ENCODE peak calls at places on chromosomes 4 and X, in six cellular contexts. A, X, R, H, Y and W are unnamed samples.

GRCh38 chrX:111372065-111372464 is 39.9 kb downstream of the DCX start:
- DNase-seq in R (no peak), H (no peak), A (no peak), X (no peak), Y (no peak), W (no peak)

GRCh38 chr4:156729416-156729815 is 242.2 kb downstream of the PDGFC start:
- DNase-seq in R (no peak), H (no peak), X (no peak), A (no peak), Y (no peak), W (no peak)

GRCh38 chrX:14015941-14016340 is 13.8 kb downstream of the GEMIN8 start:
- DNase-seq in R (no peak), Y (no peak), A (no peak), X (no peak), H (no peak), W (no peak)

GRCh38 chr4:82903737-82904136 is 3.2 kb downstream of the THAP9 start:
- DNase-seq in R (no peak), H (no peak), Y (no peak), A (no peak), X (no peak), W (no peak)

GRCh38 chrX:49754238-49754857 is 58.6 kb upstream of the PAGE1 start:
- DNase-seq in A (peak), X (peak), Y (peak), H (peak), R (peak), W (peak)

GRCh38 chr4:102828497-102828808 is 1.1 kb upstream of the UBE2D3 start:
- DNase-seq in H (no peak), R (no peak), Y (no peak), X (no peak), A (no peak), W (no peak)

GRCh38 chrX:150036641-150037040 is 98.3 kb upstream of the EOLA2 start:
- DNase-seq in R (no peak), A (no peak), H (no peak), X (no peak), Y (no peak), W (no peak)

GRCh38 chrX:7068939-7069367 is 78.6 kb upstream of the STS start:
- DNase-seq in Y (no peak), R (peak), H (no peak), X (no peak), A (no peak), W (peak)

GRCh38 chr4:70979445-70980008 is 13.9 kb upstream of the DCK start:
- DNase-seq in H (no peak), R (no peak), A (no peak), X (no peak), Y (no peak), W (no peak)

GRCh38 chr4:176400816-176401461 is 81.2 kb downstream of the SPCS3 start:
- DNase-seq in Y (no peak), A (no peak), R (no peak), H (peak), X (no peak), W (peak)

GRCh38 chr4:139311909-139312308 is 9.6 kb upstream of the NDUFC1 start:
- DNase-seq in R (no peak), H (no peak), X (no peak), Y (no peak), A (no peak), W (no peak)

GRCh38 chr4:10571896-10572295 is 112.7 kb downstream of the CLNK start:
- DNase-seq in R (no peak), H (peak), X (no peak), A (no peak), Y (no peak), W (peak)

GRCh38 chrX:140292188-140292587 is 212.7 kb downstream of the SOX3 start:
- DNase-seq in A (no peak), X (no peak), Y (no peak), R (no peak), H (no peak), W (no peak)

GRCh38 chr4:105674011-105674410 is 34.5 kb downstream of the INTS12 start:
- DNase-seq in R (no peak), X (no peak), A (no peak), H (no peak), Y (no peak), W (no peak)

GRCh38 chr4:113502476-113502875 is 259.1 kb downstream of the CAMK2D start:
- DNase-seq in A (no peak), Y (no peak), R (no peak), H (peak), X (no peak), W (no peak)

GRCh38 chrX:23548164-23548563 is 119.1 kb upstream of the PRDX4 start:
- DNase-seq in X (no peak), A (no peak), R (no peak), Y (no peak), H (no peak), W (peak)

GRCh38 chr4:1130318-1131186 is 17.2 kb upstream of the RNF212 start:
- DNase-seq in Y (peak), A (peak), H (peak), R (peak), X (peak), W (peak)

GRCh38 chrX:111133389-111133788 is 37.4 kb downstream of the PAK3 start:
- DNase-seq in R (no peak), A (no peak), Y (no peak), H (peak), X (no peak), W (no peak)

GRCh38 chr4:6475492-6476020 is 3.1 kb upstream of the PPP2R2C start:
- DNase-seq in Y (no peak), H (no peak), A (no peak), R (no peak), X (no peak), W (no peak)

GRCh38 chr4:184174571-184175488 is 42.8 kb downstream of the ENPP6 start:
- DNase-seq in H (no peak), Y (no peak), A (no peak), R (no peak), X (no peak), W (no peak)

GRCh38 chr4:150598906-150599305 is 17.0 kb downstream of the MAB21L2 start:
- DNase-seq in H (no peak), A (no peak), R (no peak), X (no peak), Y (no peak), W (no peak)

GRCh38 chr4:123892997-123893745 is 496.6 kb downstream of the SPRY1 start:
- DNase-seq in A (no peak), R (no peak), H (no peak), Y (no peak), X (no peak), W (no peak)

GRCh38 chr4:153419673-153420278 is 46.4 kb upstream of the TMEM131L start:
- DNase-seq in R (no peak), Y (no peak), A (no peak), X (no peak), H (no peak), W (no peak)

GRCh38 chr4:36128689-36129088 is 115.6 kb downstream of the ARAP2 start:
- DNase-seq in A (no peak), Y (no peak), X (no peak), H (no peak), R (no peak), W (no peak)

GRCh38 chrX:54182864-54183613 is at the start of gene FAM120C:
- DNase-seq in R (peak), X (peak), Y (peak), A (peak), H (peak), W (peak)